ENCODE peak calls at places on chromosomes 7 and 10, in seven cellular contexts. B is AG10803, U is A549, O is PC-3, N is esophagus squamous epithelium, K is brain microvascular endothelial cell, P is fibroblast of the aortic adventitia. F is an unnamed sample.

GRCh38 chr10:112650588-112651030 is 203.6 kb downstream of the VTI1A start:
- DNase-seq in B (no peak), U (no peak), O (peak), N (no peak), K (peak), P (peak), F (no peak)

GRCh38 chr7:101936612-101937231 is 119.3 kb downstream of the CUX1 start:
- DNase-seq in B (peak), U (no peak), O (no peak), N (no peak), K (no peak), P (peak), F (no peak)

GRCh38 chr10:127307338-127307737 is 110.9 kb upstream of the INSYN2A start:
- DNase-seq in B (no peak), U (no peak), O (no peak), N (no peak), K (no peak), P (no peak), F (no peak)

GRCh38 chr10:87976101-87976743 is 112.8 kb downstream of the PTEN start:
- DNase-seq in B (no peak), U (no peak), O (no peak), N (no peak), K (peak), P (peak), F (no peak)

GRCh38 chr10:24784923-24785322 is 61.2 kb upstream of the ARHGAP21 start:
- DNase-seq in B (no peak), U (no peak), O (peak), N (no peak), K (no peak), P (no peak), F (no peak)

GRCh38 chr10:25174461-25175230 is at the start of gene GPR158:
- DNase-seq in B (peak), U (peak), O (peak), N (no peak), K (peak), P (peak), F (peak)

GRCh38 chr10:77799352-77799751 is 127.2 kb downstream of the DLG5 start:
- DNase-seq in B (peak), U (no peak), O (no peak), N (no peak), K (no peak), P (no peak), F (no peak)

GRCh38 chr7:105992888-105993287 is 29.8 kb downstream of the CDHR3 start:
- DNase-seq in B (no peak), U (no peak), O (no peak), N (no peak), K (no peak), P (no peak), F (no peak)

GRCh38 chr7:48011952-48012351 is 17.0 kb downstream of the SUN3 start:
- DNase-seq in B (no peak), U (no peak), O (no peak), N (no peak), K (no peak), P (no peak), F (no peak)

GRCh38 chr10:201328-201771 is 66.1 kb downstream of the ZMYND11 start:
- DNase-seq in B (peak), U (no peak), O (no peak), N (no peak), K (no peak), P (peak), F (no peak)

GRCh38 chr10:75956624-75957023 is 525.2 kb downstream of the LRMDA start:
- DNase-seq in B (no peak), U (no peak), O (peak), N (no peak), K (no peak), P (peak), F (no peak)

GRCh38 chr10:43204394-43204942 is 62.4 kb downstream of the RASGEF1A start:
- DNase-seq in B (no peak), U (no peak), O (no peak), N (no peak), K (no peak), P (no peak), F (no peak)

GRCh38 chr7:152579070-152579469 is 96.9 kb downstream of the XRCC2 start:
- DNase-seq in B (no peak), U (no peak), O (no peak), N (no peak), K (no peak), P (no peak), F (no peak)

GRCh38 chr7:74226633-74227032 is 16.8 kb downstream of the LAT2 start:
- DNase-seq in B (no peak), U (no peak), O (no peak), N (no peak), K (no peak), P (no peak), F (no peak)

GRCh38 chr7:91776166-91776565 is 104.3 kb downstream of the MTERF1 start:
- DNase-seq in B (no peak), U (no peak), O (no peak), N (no peak), K (no peak), P (peak), F (no peak)

GRCh38 chr10:84522612-84523462 is 194.4 kb downstream of the CCSER2 start:
- DNase-seq in B (no peak), U (no peak), O (peak), N (no peak), K (no peak), P (no peak), F (no peak)

GRCh38 chr7:50379082-50379481 is 71.1 kb downstream of the FIGNL1 start:
- DNase-seq in B (no peak), U (no peak), O (peak), N (no peak), K (no peak), P (no peak), F (no peak)

GRCh38 chr10:116741391-116742351 is 695 bp downstream of the HSPA12A start:
- DNase-seq in B (peak), U (no peak), O (no peak), N (no peak), K (no peak), P (no peak), F (no peak)

GRCh38 chr10:132306951-132307751 is 599 bp downstream of the STK32C start:
- DNase-seq in B (no peak), U (peak), O (peak), N (no peak), K (no peak), P (no peak), F (no peak)

GRCh38 chr10:4902571-4903011 is 60.6 kb upstream of the AKR1C1 start:
- DNase-seq in B (peak), U (no peak), O (no peak), N (no peak), K (no peak), P (peak), F (no peak)

GRCh38 chr10:24382979-24383663 is 174.2 kb downstream of the KIAA1217 start:
- DNase-seq in B (no peak), U (no peak), O (no peak), N (no peak), K (peak), P (peak), F (no peak)

DNA sequence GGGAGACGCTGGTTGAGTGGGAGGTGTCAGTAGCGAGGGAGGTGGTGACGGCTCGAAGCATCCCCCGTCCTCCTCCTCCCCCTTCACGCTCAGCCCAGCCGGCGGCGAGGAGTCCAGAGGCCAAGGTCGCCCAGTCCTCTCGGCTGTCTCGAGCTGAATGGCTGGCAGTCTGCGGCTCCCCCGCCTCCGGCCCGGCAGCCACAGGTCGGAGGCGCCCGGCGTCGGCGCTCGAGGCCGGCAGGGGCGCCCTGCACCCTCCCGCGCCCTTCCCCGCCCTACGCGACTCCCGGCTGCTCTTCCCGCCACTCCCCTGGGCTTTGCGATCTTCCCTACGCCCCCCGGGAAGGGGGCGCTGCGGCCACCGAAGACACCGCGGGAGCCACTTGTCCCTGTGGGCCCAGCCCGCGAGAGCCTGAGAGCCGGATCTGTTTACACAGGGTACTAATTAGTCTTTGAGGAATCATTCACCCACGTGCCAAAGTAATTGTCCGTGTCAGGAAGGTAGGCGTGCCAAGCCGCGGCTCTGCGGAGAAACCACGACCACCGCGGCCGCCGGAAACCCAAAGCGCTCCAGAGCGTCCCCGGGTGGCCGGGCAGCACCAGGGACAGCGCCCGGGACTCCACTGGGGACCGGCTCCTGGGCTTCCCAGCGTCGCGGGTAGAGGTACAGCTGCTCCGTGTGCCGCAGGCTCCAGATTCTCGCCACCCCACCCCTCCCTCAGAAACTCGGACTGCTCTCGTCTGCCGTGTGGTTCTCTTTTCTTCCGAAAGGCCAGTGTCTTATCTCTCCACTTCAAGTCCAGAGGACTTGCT is at the start of gene NXPH1:
- DNase-seq in B (no peak), U (peak), O (no peak), N (no peak), K (no peak), P (no peak), F (no peak)
- TF ChIP-seq CTCF in B (no peak), U (no peak), O (no peak), N (no peak), K (peak), P (no peak), F (no peak)

DNA sequence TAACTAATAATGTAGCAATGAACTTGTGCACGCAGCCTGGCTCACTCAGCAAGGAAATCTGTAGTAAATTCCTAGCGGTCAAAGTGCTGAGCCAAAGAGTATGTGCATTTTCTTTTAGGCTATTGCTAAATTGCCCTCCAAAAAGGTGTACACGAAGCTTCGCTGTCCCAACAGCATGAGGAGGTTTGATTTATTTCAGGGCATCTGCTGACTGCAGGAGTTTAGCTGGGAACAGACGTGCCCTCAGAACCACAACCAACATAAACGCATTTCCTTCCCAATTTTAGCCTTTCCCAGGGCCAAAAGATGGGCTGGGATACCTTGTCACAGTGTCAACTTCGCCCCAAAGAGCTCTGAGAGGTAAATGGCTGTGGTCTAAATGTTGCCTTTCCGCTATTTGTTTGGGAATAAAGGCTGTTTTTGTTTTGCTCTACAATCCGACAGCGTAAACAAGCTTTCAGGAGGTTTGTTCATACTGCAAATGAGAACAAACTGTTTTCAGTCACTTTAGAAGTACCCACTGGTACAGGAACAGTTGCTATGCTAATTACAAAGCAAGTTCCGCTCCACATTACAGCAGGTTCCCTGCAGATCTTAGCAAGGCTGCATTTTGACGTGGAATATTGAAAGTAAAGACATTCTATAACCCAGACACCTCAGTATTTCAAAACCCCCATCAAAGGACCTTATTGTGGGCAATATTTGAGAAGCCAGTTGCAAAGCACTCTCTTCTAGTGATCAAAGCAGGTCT is 16.7 kb downstream of the VSIR start:
- DNase-seq in B (peak), U (no peak), O (no peak), N (no peak), K (no peak), P (no peak), F (no peak)
- H3K4me3 ChIP-seq in B (no peak), U (no peak), O (no peak), N (no peak), K (no peak), P (no peak), F (no peak)

DNA sequence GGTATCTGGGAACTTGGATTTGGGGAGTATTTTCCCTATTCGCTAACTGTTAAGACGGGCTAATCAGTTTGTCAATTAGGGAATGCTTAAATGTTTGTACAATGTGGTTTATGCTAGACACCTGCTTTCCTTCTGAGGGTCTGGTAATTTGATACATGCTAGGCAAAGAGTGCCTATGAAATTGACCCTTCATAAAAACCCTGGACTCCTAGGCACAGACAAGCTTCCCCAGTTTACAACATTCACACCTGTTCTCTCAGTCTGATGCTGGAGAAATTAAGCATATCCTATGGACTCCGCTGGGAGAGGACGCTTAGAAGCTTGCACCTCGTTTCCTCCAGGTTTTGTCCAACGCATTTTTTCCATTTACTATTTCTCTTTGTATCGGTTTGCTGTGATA is 38.2 kb upstream of the NANOS1 start:
- DNase-seq in B (no peak), U (no peak), O (no peak), N (no peak), K (no peak), P (no peak), F (no peak)
- TF ChIP-seq CTCF in B (no peak), U (no peak), O (no peak), N (no peak), K (no peak), P (no peak), F (no peak)

GRCh38 chr10:99915414-99915813 is 94.3 kb downstream of the DNMBP start:
- DNase-seq in B (no peak), U (no peak), O (no peak), N (no peak), K (no peak), P (no peak), F (no peak)
- H3K4me3 ChIP-seq in B (no peak), U (no peak), O (no peak), N (no peak), K (no peak), P (no peak), F (no peak)

F was measured in AG04449.